ENCODE peak calls at places on chromosomes 7 and 10, in seven cellular contexts. One of them, this sample, is unnamed.

GRCh38 chr7:124124201-124124600 is 91.3 kb upstream of the TMEM229A start:
- DNase-seq in hepatocyte: no peak
- DNase-seq in H1: no peak
- DNase-seq in fibroblast of lung: no peak
- DNase-seq in GM23248: no peak
- DNase-seq in GM23338: no peak
- DNase-seq in endothelial cell of umbilical vein: peak; percentile 55
- DNase-seq in this sample: no peak

GRCh38 chr7:130201796-130202195 is 3.4 kb downstream of the TMEM209 start:
- DNase-seq in hepatocyte: no peak
- DNase-seq in H1: no peak
- DNase-seq in fibroblast of lung: no peak
- DNase-seq in GM23248: no peak
- DNase-seq in GM23338: no peak
- DNase-seq in endothelial cell of umbilical vein: no peak
- DNase-seq in this sample: no peak

GRCh38 chr10:101231912-101232689 is 2.8 kb upstream of the LBX1 start:
- DNase-seq in hepatocyte: no peak
- DNase-seq in H1: no peak
- DNase-seq in fibroblast of lung: no peak
- DNase-seq in GM23248: no peak
- DNase-seq in GM23338: no peak
- DNase-seq in endothelial cell of umbilical vein: no peak
- DNase-seq in this sample: no peak

GRCh38 chr7:105454921-105455320 is 66.2 kb upstream of the SRPK2 start:
- DNase-seq in hepatocyte: no peak
- DNase-seq in H1: no peak
- DNase-seq in fibroblast of lung: peak; percentile 15
- DNase-seq in GM23248: peak; percentile 1
- DNase-seq in GM23338: no peak
- DNase-seq in endothelial cell of umbilical vein: peak; percentile 24
- DNase-seq in this sample: no peak

GRCh38 chr7:145219461-145219860 is 383.6 kb upstream of the TPK1 start:
- DNase-seq in hepatocyte: no peak
- DNase-seq in H1: no peak
- DNase-seq in fibroblast of lung: no peak
- DNase-seq in GM23248: no peak
- DNase-seq in GM23338: no peak
- DNase-seq in endothelial cell of umbilical vein: no peak
- DNase-seq in this sample: no peak

GRCh38 chr7:22121702-22122474 is 176.2 kb upstream of the CDCA7L start:
- DNase-seq in hepatocyte: no peak
- DNase-seq in H1: no peak
- DNase-seq in fibroblast of lung: no peak
- DNase-seq in GM23248: peak; percentile 50
- DNase-seq in GM23338: no peak
- DNase-seq in endothelial cell of umbilical vein: peak; percentile 96
- DNase-seq in this sample: no peak

GRCh38 chr7:11570922-11571550 is 261.0 kb downstream of the THSD7A start:
- DNase-seq in hepatocyte: no peak
- DNase-seq in H1: no peak
- DNase-seq in fibroblast of lung: no peak
- DNase-seq in GM23248: peak; percentile 1
- DNase-seq in GM23338: no peak
- DNase-seq in endothelial cell of umbilical vein: no peak
- DNase-seq in this sample: no peak

GRCh38 chr10:98377001-98377400 is 38.0 kb downstream of the PYROXD2 start:
- DNase-seq in hepatocyte: no peak
- DNase-seq in H1: no peak
- DNase-seq in fibroblast of lung: peak; percentile 11
- DNase-seq in GM23248: peak; percentile 17
- DNase-seq in GM23338: no peak
- DNase-seq in endothelial cell of umbilical vein: no peak
- DNase-seq in this sample: no peak

GRCh38 chr7:10128748-10129147 is 844.9 kb upstream of the PHF14 start:
- DNase-seq in hepatocyte: peak; percentile 23
- DNase-seq in H1: no peak
- DNase-seq in fibroblast of lung: peak; percentile 3
- DNase-seq in GM23248: no peak
- DNase-seq in GM23338: peak; percentile 52
- DNase-seq in endothelial cell of umbilical vein: no peak
- DNase-seq in this sample: peak; percentile 47

GRCh38 chr7:137331378-137331777 is 12.2 kb downstream of the PTN start:
- DNase-seq in hepatocyte: no peak
- DNase-seq in H1: no peak
- DNase-seq in fibroblast of lung: peak; percentile 72
- DNase-seq in GM23248: peak; percentile 23
- DNase-seq in GM23338: no peak
- DNase-seq in endothelial cell of umbilical vein: no peak
- DNase-seq in this sample: no peak

GRCh38 chr7:511476-512145 is 8.0 kb downstream of the PDGFA start:
- DNase-seq in hepatocyte: no peak
- DNase-seq in H1: no peak
- DNase-seq in fibroblast of lung: no peak
- DNase-seq in GM23248: no peak
- DNase-seq in GM23338: no peak
- DNase-seq in endothelial cell of umbilical vein: no peak
- DNase-seq in this sample: no peak

GRCh38 chr10:62895058-62895457 is 78.9 kb upstream of the EGR2 start:
- DNase-seq in hepatocyte: no peak
- DNase-seq in H1: no peak
- DNase-seq in fibroblast of lung: no peak
- DNase-seq in GM23248: peak; percentile 82
- DNase-seq in GM23338: no peak
- DNase-seq in endothelial cell of umbilical vein: no peak
- DNase-seq in this sample: no peak

GRCh38 chr10:43258922-43259247 is 8.0 kb downstream of the RASGEF1A start:
- DNase-seq in hepatocyte: no peak
- DNase-seq in H1: no peak
- DNase-seq in fibroblast of lung: no peak
- DNase-seq in GM23248: no peak
- DNase-seq in GM23338: no peak
- DNase-seq in endothelial cell of umbilical vein: no peak
- DNase-seq in this sample: no peak

GRCh38 chr7:8014399-8014798 is 45.8 kb downstream of the GLCCI1 start:
- DNase-seq in hepatocyte: no peak
- DNase-seq in H1: no peak
- DNase-seq in fibroblast of lung: no peak
- DNase-seq in GM23248: no peak
- DNase-seq in GM23338: no peak
- DNase-seq in endothelial cell of umbilical vein: peak; percentile 6
- DNase-seq in this sample: no peak

GRCh38 chr7:5679741-5680473 is 101.6 kb downstream of the RNF216 start:
- DNase-seq in hepatocyte: no peak
- DNase-seq in H1: no peak
- DNase-seq in fibroblast of lung: peak; percentile 18
- DNase-seq in GM23248: no peak
- DNase-seq in GM23338: no peak
- DNase-seq in endothelial cell of umbilical vein: no peak
- DNase-seq in this sample: no peak

GRCh38 chr10:34526758-34527730 is 288.1 kb downstream of the PARD3 start:
- DNase-seq in hepatocyte: peak; percentile 18
- DNase-seq in H1: peak; percentile 59
- DNase-seq in fibroblast of lung: peak; percentile 99
- DNase-seq in GM23248: peak; percentile 94
- DNase-seq in GM23338: peak; percentile 79
- DNase-seq in endothelial cell of umbilical vein: peak; percentile 91
- DNase-seq in this sample: peak; percentile 88

GRCh38 chr7:128904381-128905197 is 5.9 kb downstream of the KCP start:
- DNase-seq in hepatocyte: peak; percentile 68
- DNase-seq in H1: no peak
- DNase-seq in fibroblast of lung: peak; percentile 35
- DNase-seq in GM23248: peak; percentile 76
- DNase-seq in GM23338: peak; percentile 87
- DNase-seq in endothelial cell of umbilical vein: peak; percentile 53
- DNase-seq in this sample: peak; percentile 71

GRCh38 chr10:26438534-26439269 is 561 bp downstream of the APBB1IP start:
- DNase-seq in hepatocyte: peak; percentile 9
- DNase-seq in H1: no peak
- DNase-seq in fibroblast of lung: peak; percentile 30
- DNase-seq in GM23248: peak; percentile 76
- DNase-seq in GM23338: peak; percentile 61
- DNase-seq in endothelial cell of umbilical vein: no peak
- DNase-seq in this sample: peak; percentile 35

GRCh38 chr10:69321037-69321715 is 42.9 kb downstream of the HK1 start:
- DNase-seq in hepatocyte: no peak
- DNase-seq in H1: no peak
- DNase-seq in fibroblast of lung: no peak
- DNase-seq in GM23248: peak; percentile 26
- DNase-seq in GM23338: no peak
- DNase-seq in endothelial cell of umbilical vein: no peak
- DNase-seq in this sample: no peak

GRCh38 chr7:26429168-26429567 is 137.5 kb downstream of the SNX10 start:
- DNase-seq in hepatocyte: no peak
- DNase-seq in H1: no peak
- DNase-seq in fibroblast of lung: no peak
- DNase-seq in GM23248: peak; percentile 14
- DNase-seq in GM23338: no peak
- DNase-seq in endothelial cell of umbilical vein: no peak
- DNase-seq in this sample: no peak

GRCh38 chr7:36037121-36037662 is 115.9 kb upstream of the EEPD1 start:
- DNase-seq in hepatocyte: peak; percentile 83
- DNase-seq in H1: no peak
- DNase-seq in fibroblast of lung: peak; percentile 94
- DNase-seq in GM23248: peak; percentile 75
- DNase-seq in GM23338: peak; percentile 13
- DNase-seq in endothelial cell of umbilical vein: peak; percentile 98
- DNase-seq in this sample: no peak

GRCh38 chr7:80581472-80581871 is 57.0 kb upstream of the CD36 start:
- DNase-seq in hepatocyte: peak; percentile 11
- DNase-seq in H1: no peak
- DNase-seq in fibroblast of lung: no peak
- DNase-seq in GM23248: peak; percentile 29
- DNase-seq in GM23338: no peak
- DNase-seq in endothelial cell of umbilical vein: no peak
- DNase-seq in this sample: no peak

GRCh38 chr7:24948739-24949138 is 31.2 kb downstream of the OSBPL3 start:
- DNase-seq in hepatocyte: no peak
- DNase-seq in H1: no peak
- DNase-seq in fibroblast of lung: peak; percentile 60
- DNase-seq in GM23248: peak; percentile 36
- DNase-seq in GM23338: no peak
- DNase-seq in endothelial cell of umbilical vein: peak; percentile 40
- DNase-seq in this sample: no peak

GRCh38 chr10:61890430-61890829 is 11.1 kb upstream of the ARID5B start:
- DNase-seq in hepatocyte: no peak
- DNase-seq in H1: no peak
- DNase-seq in fibroblast of lung: peak; percentile 42
- DNase-seq in GM23248: peak; percentile 43
- DNase-seq in GM23338: no peak
- DNase-seq in endothelial cell of umbilical vein: no peak
- DNase-seq in this sample: no peak

GRCh38 chr7:5755704-5756131 is 25.7 kb downstream of the RNF216 start:
- DNase-seq in hepatocyte: no peak
- DNase-seq in H1: no peak
- DNase-seq in fibroblast of lung: peak; percentile 81
- DNase-seq in GM23248: peak; percentile 90
- DNase-seq in GM23338: no peak
- DNase-seq in endothelial cell of umbilical vein: peak; percentile 16
- DNase-seq in this sample: no peak

GRCh38 chr7:73918926-73919693 is 58.2 kb downstream of the TMEM270 start:
- DNase-seq in hepatocyte: no peak
- DNase-seq in H1: no peak
- DNase-seq in fibroblast of lung: no peak
- DNase-seq in GM23248: no peak
- DNase-seq in GM23338: peak; percentile 85
- DNase-seq in endothelial cell of umbilical vein: no peak
- DNase-seq in this sample: peak; percentile 65
- H2AFZ ChIP-seq in hepatocyte: no peak overlapping the region
- H2AFZ ChIP-seq in H1: peak overlapping the region; percentile 76
- H2AFZ ChIP-seq in fibroblast of lung: no peak overlapping the region
- H2AFZ ChIP-seq in GM23248: no peak overlapping the region
- H2AFZ ChIP-seq in GM23338: peak overlapping the region; percentile 25
- H2AFZ ChIP-seq in endothelial cell of umbilical vein: no peak overlapping the region
- H2AFZ ChIP-seq in this sample: peak overlapping the region; percentile 94

GRCh38 chr7:69690329-69690728 is 92.1 kb downstream of the AUTS2 start:
- DNase-seq in hepatocyte: no peak
- DNase-seq in H1: no peak
- DNase-seq in fibroblast of lung: no peak
- DNase-seq in GM23248: no peak
- DNase-seq in GM23338: no peak
- DNase-seq in endothelial cell of umbilical vein: no peak
- DNase-seq in this sample: no peak

GRCh38 chr7:69693042-69693441 is 94.8 kb downstream of the AUTS2 start:
- DNase-seq in hepatocyte: no peak
- DNase-seq in H1: no peak
- DNase-seq in fibroblast of lung: no peak
- DNase-seq in GM23248: no peak
- DNase-seq in GM23338: no peak
- DNase-seq in endothelial cell of umbilical vein: no peak
- DNase-seq in this sample: no peak

GRCh38 chr7:69691327-69691726 is 93.1 kb downstream of the AUTS2 start:
- DNase-seq in hepatocyte: no peak
- DNase-seq in H1: no peak
- DNase-seq in fibroblast of lung: no peak
- DNase-seq in GM23248: no peak
- DNase-seq in GM23338: no peak
- DNase-seq in endothelial cell of umbilical vein: no peak
- DNase-seq in this sample: no peak

GRCh38 chr7:69687739-69688431 is 89.6 kb downstream of the AUTS2 start:
- DNase-seq in hepatocyte: no peak
- DNase-seq in H1: no peak
- DNase-seq in fibroblast of lung: no peak
- DNase-seq in GM23248: no peak
- DNase-seq in GM23338: no peak
- DNase-seq in endothelial cell of umbilical vein: no peak
- DNase-seq in this sample: no peak

GRCh38 chr7:69691734-69692133 is 93.5 kb downstream of the AUTS2 start:
- DNase-seq in hepatocyte: no peak
- DNase-seq in H1: no peak
- DNase-seq in fibroblast of lung: no peak
- DNase-seq in GM23248: no peak
- DNase-seq in GM23338: no peak
- DNase-seq in endothelial cell of umbilical vein: no peak
- DNase-seq in this sample: no peak
- H3K4me1 ChIP-seq in hepatocyte: peaks cover 8% of the 10 kb centered on the region
- H3K4me1 ChIP-seq in H1: peaks cover 2% of the 10 kb centered on the region
- H3K4me1 ChIP-seq in fibroblast of lung: no peaks in the 10 kb centered on the region
- H3K4me1 ChIP-seq in GM23248: no peaks in the 10 kb centered on the region
- H3K4me1 ChIP-seq in GM23338: no peaks in the 10 kb centered on the region
- H3K4me1 ChIP-seq in endothelial cell of umbilical vein: no peaks in the 10 kb centered on the region
- H3K4me1 ChIP-seq in this sample: peaks cover 9% of the 10 kb centered on the region

GRCh38 chr10:125027889-125028288 is 86.0 kb downstream of the ZRANB1 start:
- DNase-seq in hepatocyte: no peak
- DNase-seq in H1: no peak
- DNase-seq in fibroblast of lung: no peak
- DNase-seq in GM23248: no peak
- DNase-seq in GM23338: no peak
- DNase-seq in endothelial cell of umbilical vein: no peak
- DNase-seq in this sample: peak; percentile 75
- TF ChIP-seq EZH2 in hepatocyte: no peak
- TF ChIP-seq EZH2 in H1: no peak
- TF ChIP-seq EZH2 in fibroblast of lung: no peak
- TF ChIP-seq EZH2 in GM23248: no peak
- TF ChIP-seq EZH2 in GM23338: no peak
- TF ChIP-seq EZH2 in endothelial cell of umbilical vein: no peak
- TF ChIP-seq EZH2 in this sample: no peak

DNA sequence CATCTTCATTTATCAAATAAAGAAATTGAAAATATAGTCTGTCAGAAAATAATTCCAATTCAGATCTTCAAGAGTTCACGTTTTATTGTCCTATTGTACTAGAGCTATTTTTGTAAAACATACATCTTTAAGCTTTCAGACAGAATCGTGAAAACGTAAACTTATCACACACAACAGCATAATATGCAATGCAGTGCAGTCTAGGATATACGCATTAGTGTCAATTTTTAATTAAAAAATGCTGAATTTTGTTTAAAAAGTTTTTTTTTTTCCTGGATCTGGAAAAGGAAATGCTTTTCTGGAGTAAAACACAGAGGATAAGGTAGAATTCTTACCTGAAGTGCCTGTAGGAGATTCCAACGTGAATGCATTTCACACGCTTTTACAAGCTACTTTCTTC is 458.2 kb upstream of the KLF6 start:
- DNase-seq in hepatocyte: no peak
- DNase-seq in H1: no peak
- DNase-seq in fibroblast of lung: no peak
- DNase-seq in GM23248: no peak
- DNase-seq in GM23338: no peak
- DNase-seq in endothelial cell of umbilical vein: no peak
- DNase-seq in this sample: no peak
- H2AFZ ChIP-seq in hepatocyte: no peak overlapping the region
- H2AFZ ChIP-seq in H1: no peak overlapping the region
- H2AFZ ChIP-seq in fibroblast of lung: no peak overlapping the region
- H2AFZ ChIP-seq in GM23248: no peak overlapping the region
- H2AFZ ChIP-seq in GM23338: no peak overlapping the region
- H2AFZ ChIP-seq in endothelial cell of umbilical vein: no peak overlapping the region
- H2AFZ ChIP-seq in this sample: peak overlapping the region; percentile 34

This sample was measured in neural progenitor cell.